ENCODE peak calls at places on chromosomes 5 and 9, in seven cellular contexts. One of them, this sample, is unnamed.

GRCh38 chr9:93267681-93268505 is 84.0 kb downstream of the WNK2 start:
- DNase-seq in KBM-7: no peak
- DNase-seq in colonic mucosa: peak
- DNase-seq in IMR-90: no peak
- DNase-seq in SW480: no peak
- DNase-seq in pancreas: peak
- DNase-seq in GF-D8: no peak
- DNase-seq in this sample: no peak

GRCh38 chr5:158139161-158139560 is 280.2 kb upstream of the CLINT1 start:
- DNase-seq in colonic mucosa: no peak
- DNase-seq in KBM-7: no peak
- DNase-seq in IMR-90: no peak
- DNase-seq in pancreas: no peak
- DNase-seq in SW480: no peak
- DNase-seq in GF-D8: no peak
- DNase-seq in this sample: no peak

GRCh38 chr9:120928720-120929389 is 2.3 kb upstream of the TRAF1 start:
- DNase-seq in pancreas: peak
- DNase-seq in SW480: peak
- DNase-seq in KBM-7: peak
- DNase-seq in colonic mucosa: peak
- DNase-seq in IMR-90: no peak
- DNase-seq in GF-D8: no peak
- DNase-seq in this sample: no peak

GRCh38 chr5:151477106-151477505 is 29.7 kb downstream of the SLC36A1 start:
- DNase-seq in IMR-90: peak
- DNase-seq in colonic mucosa: no peak
- DNase-seq in KBM-7: no peak
- DNase-seq in pancreas: no peak
- DNase-seq in GF-D8: no peak
- DNase-seq in SW480: no peak
- DNase-seq in this sample: no peak

GRCh38 chr5:176985516-176985915 is 21.1 kb downstream of the UIMC1 start:
- DNase-seq in colonic mucosa: no peak
- DNase-seq in pancreas: no peak
- DNase-seq in GF-D8: no peak
- DNase-seq in SW480: no peak
- DNase-seq in KBM-7: no peak
- DNase-seq in IMR-90: no peak
- DNase-seq in this sample: no peak

GRCh38 chr5:80884086-80884813 is 75.9 kb upstream of the RASGRF2 start:
- DNase-seq in IMR-90: no peak
- DNase-seq in KBM-7: no peak
- DNase-seq in colonic mucosa: no peak
- DNase-seq in SW480: no peak
- DNase-seq in GF-D8: no peak
- DNase-seq in pancreas: no peak
- DNase-seq in this sample: peak

GRCh38 chr5:66881475-66882161 is 285.4 kb downstream of the MAST4 start:
- DNase-seq in GF-D8: no peak
- DNase-seq in pancreas: no peak
- DNase-seq in IMR-90: peak
- DNase-seq in colonic mucosa: no peak
- DNase-seq in KBM-7: no peak
- DNase-seq in SW480: no peak
- DNase-seq in this sample: no peak

GRCh38 chr5:36683821-36684434 is 77.5 kb downstream of the SLC1A3 start:
- DNase-seq in colonic mucosa: no peak
- DNase-seq in SW480: no peak
- DNase-seq in pancreas: no peak
- DNase-seq in IMR-90: peak
- DNase-seq in GF-D8: peak
- DNase-seq in KBM-7: no peak
- DNase-seq in this sample: no peak

GRCh38 chr5:13029211-13029610 is 915.3 kb downstream of the DNAH5 start:
- DNase-seq in SW480: no peak
- DNase-seq in pancreas: no peak
- DNase-seq in colonic mucosa: no peak
- DNase-seq in GF-D8: no peak
- DNase-seq in KBM-7: no peak
- DNase-seq in IMR-90: no peak
- DNase-seq in this sample: no peak

GRCh38 chr9:19174127-19174921 is 47.0 kb upstream of the PLIN2 start:
- DNase-seq in GF-D8: peak
- DNase-seq in pancreas: no peak
- DNase-seq in KBM-7: peak
- DNase-seq in IMR-90: peak
- DNase-seq in SW480: peak
- DNase-seq in colonic mucosa: peak
- DNase-seq in this sample: peak

GRCh38 chr9:123998970-123999621 is 12.5 kb upstream of the LHX2 start:
- DNase-seq in GF-D8: no peak
- DNase-seq in IMR-90: no peak
- DNase-seq in pancreas: no peak
- DNase-seq in KBM-7: no peak
- DNase-seq in SW480: no peak
- DNase-seq in colonic mucosa: no peak
- DNase-seq in this sample: no peak

GRCh38 chr9:115642285-115642684 is 511.3 kb upstream of the PAPPA start:
- DNase-seq in colonic mucosa: no peak
- DNase-seq in SW480: no peak
- DNase-seq in KBM-7: no peak
- DNase-seq in IMR-90: peak
- DNase-seq in pancreas: no peak
- DNase-seq in GF-D8: no peak
- DNase-seq in this sample: no peak

GRCh38 chr9:76912631-76913275 is 6.8 kb upstream of the PRUNE2 start:
- DNase-seq in pancreas: no peak
- DNase-seq in SW480: peak
- DNase-seq in GF-D8: no peak
- DNase-seq in colonic mucosa: no peak
- DNase-seq in KBM-7: peak
- DNase-seq in IMR-90: peak
- DNase-seq in this sample: no peak

GRCh38 chr5:19322716-19323485 is 665.1 kb downstream of the CDH18 start:
- DNase-seq in GF-D8: no peak
- DNase-seq in KBM-7: no peak
- DNase-seq in colonic mucosa: no peak
- DNase-seq in SW480: peak
- DNase-seq in pancreas: no peak
- DNase-seq in IMR-90: no peak
- DNase-seq in this sample: no peak

GRCh38 chr5:114237766-114238165 is 124.1 kb upstream of the KCNN2 start:
- DNase-seq in KBM-7: peak
- DNase-seq in colonic mucosa: no peak
- DNase-seq in pancreas: no peak
- DNase-seq in SW480: peak
- DNase-seq in IMR-90: peak
- DNase-seq in GF-D8: no peak
- DNase-seq in this sample: peak

GRCh38 chr9:76400534-76401096 is 6.4 kb upstream of the RFK start:
- DNase-seq in colonic mucosa: no peak
- DNase-seq in KBM-7: no peak
- DNase-seq in pancreas: no peak
- DNase-seq in IMR-90: peak
- DNase-seq in SW480: no peak
- DNase-seq in GF-D8: no peak
- DNase-seq in this sample: no peak

GRCh38 chr9:1881708-1882351 is 133.3 kb upstream of the SMARCA2 start:
- DNase-seq in colonic mucosa: no peak
- DNase-seq in pancreas: no peak
- DNase-seq in GF-D8: no peak
- DNase-seq in IMR-90: no peak
- DNase-seq in KBM-7: no peak
- DNase-seq in SW480: no peak
- DNase-seq in this sample: no peak

GRCh38 chr9:70142101-70142500 is 98.5 kb downstream of the MAMDC2 start:
- DNase-seq in pancreas: no peak
- DNase-seq in IMR-90: no peak
- DNase-seq in SW480: peak
- DNase-seq in KBM-7: no peak
- DNase-seq in colonic mucosa: no peak
- DNase-seq in GF-D8: no peak
- DNase-seq in this sample: no peak

GRCh38 chr5:7659420-7659819 is 191.5 kb downstream of the CFAP90 start:
- DNase-seq in KBM-7: no peak
- DNase-seq in GF-D8: no peak
- DNase-seq in IMR-90: no peak
- DNase-seq in SW480: no peak
- DNase-seq in colonic mucosa: no peak
- DNase-seq in pancreas: no peak
- DNase-seq in this sample: no peak

GRCh38 chr9:94199776-94200175 is 59.3 kb upstream of the ZNF169 start:
- DNase-seq in colonic mucosa: no peak
- DNase-seq in SW480: no peak
- DNase-seq in KBM-7: no peak
- DNase-seq in IMR-90: no peak
- DNase-seq in pancreas: no peak
- DNase-seq in GF-D8: no peak
- DNase-seq in this sample: no peak

GRCh38 chr9:75184471-75184870 is 96.2 kb downstream of the OSTF1 start:
- DNase-seq in SW480: no peak
- DNase-seq in pancreas: no peak
- DNase-seq in KBM-7: no peak
- DNase-seq in colonic mucosa: no peak
- DNase-seq in GF-D8: no peak
- DNase-seq in IMR-90: no peak
- DNase-seq in this sample: no peak

GRCh38 chr9:89786650-89787049 is 181.8 kb downstream of the GADD45G start:
- DNase-seq in IMR-90: no peak
- DNase-seq in colonic mucosa: peak
- DNase-seq in pancreas: no peak
- DNase-seq in KBM-7: peak
- DNase-seq in SW480: no peak
- DNase-seq in GF-D8: no peak
- DNase-seq in this sample: no peak

GRCh38 chr9:7186175-7186574 is 428.4 kb downstream of the KDM4C start:
- DNase-seq in IMR-90: peak
- DNase-seq in pancreas: no peak
- DNase-seq in colonic mucosa: peak
- DNase-seq in KBM-7: peak
- DNase-seq in GF-D8: no peak
- DNase-seq in SW480: no peak
- DNase-seq in this sample: no peak